ENCODE peak calls at places on chromosome 9, in nine cellular contexts. S is NCI-H82; F is COR-L47; N is NCI-H1417; U is lower leg skin; D is stimulated activated CD8-positive, alpha-beta memory T cell treated with anti-CD3 and anti-CD28 coated beads, Interleukin-4, amount 100 ng/mL, for 48 hours; Q is NCI-H2081 treated with DMSO at 0.1 percent for 48 hours; I is NCI-H510A; J is NCI-H1092 treated with DMSO at 0.1 percent for 48 hours. A is an unnamed sample.
A peak's percentile ranks its signal among the peaks of the same experiment; 100 is the strongest.

GRCh38 chr9:11457809-11458785 is 845.3 kb upstream of the PTPRD start:
- DNase-seq in S (peak; percentile 70), F (no peak), N (no peak), U (no peak), D (no peak), Q (no peak), I (no peak), J (peak; percentile 18), A (no peak)

GRCh38 chr9:104386425-104387069 is 117.5 kb upstream of the OR13F1 start:
- DNase-seq in S (peak; percentile 80), F (peak; percentile 21), N (peak; percentile 42), U (no peak), D (no peak), Q (peak; percentile 5), I (peak; percentile 25), J (peak; percentile 71), A (peak; percentile 25)

GRCh38 chr9:114431770-114432169 is 44.0 kb upstream of the AKNA start:
- DNase-seq in S (no peak), F (no peak), N (no peak), U (peak; percentile 31), D (no peak), Q (no peak), I (no peak), J (no peak), A (no peak)

GRCh38 chr9:5851445-5851844 is 18.5 kb upstream of the ERMP1 start:
- DNase-seq in S (no peak), F (no peak), N (no peak), U (no peak), D (peak; percentile 52), Q (no peak), I (no peak), J (no peak), A (no peak)

GRCh38 chr9:109098221-109098959 is 21.4 kb downstream of the TMEM245 start:
- DNase-seq in S (peak; percentile 8), F (peak; percentile 27), N (peak; percentile 9), U (no peak), D (no peak), Q (no peak), I (no peak), J (no peak), A (no peak)

GRCh38 chr9:107929439-107929838 is 439.9 kb upstream of the KLF4 start:
- DNase-seq in S (no peak), F (peak; percentile 62), N (no peak), U (peak; percentile 92), D (no peak), Q (peak; percentile 12), I (no peak), J (peak; percentile 26), A (no peak)

GRCh38 chr9:107351382-107352045 is 68.4 kb downstream of the RAD23B start:
- DNase-seq in S (no peak), F (no peak), N (no peak), U (no peak), D (no peak), Q (no peak), I (no peak), J (no peak), A (no peak)

GRCh38 chr9:89961616-89962341 is 357.0 kb downstream of the GADD45G start:
- DNase-seq in S (no peak), F (no peak), N (no peak), U (no peak), D (no peak), Q (no peak), I (no peak), J (no peak), A (no peak)

GRCh38 chr9:36207546-36208012 is 16.9 kb downstream of the CLTA start:
- DNase-seq in S (no peak), F (no peak), N (no peak), U (no peak), D (no peak), Q (no peak), I (no peak), J (no peak), A (no peak)

GRCh38 chr9:93601063-93601462 is 24.7 kb downstream of the PHF2 start:
- DNase-seq in S (no peak), F (no peak), N (no peak), U (peak; percentile 75), D (peak; percentile 20), Q (no peak), I (no peak), J (no peak), A (no peak)

GRCh38 chr9:63816742-63817621 is 1468.0 kb downstream of the FOXD4L5 start:
- DNase-seq in S (no peak), F (no peak), N (no peak), U (peak; percentile 96), D (peak; percentile 88), Q (no peak), I (no peak), J (no peak), A (no peak)

GRCh38 chr9:127629468-127630081 is 17.5 kb downstream of the STXBP1 start:
- DNase-seq in S (no peak), F (no peak), N (no peak), U (no peak), D (no peak), Q (no peak), I (no peak), J (no peak), A (no peak)

GRCh38 chr9:125524522-125524921 is 182.5 kb downstream of the MAPKAP1 start:
- DNase-seq in S (no peak), F (no peak), N (no peak), U (no peak), D (no peak), Q (no peak), I (no peak), J (no peak), A (no peak)

GRCh38 chr9:8429157-8429556 is 629.6 kb upstream of the DMAC1 start:
- DNase-seq in S (no peak), F (no peak), N (no peak), U (no peak), D (no peak), Q (no peak), I (no peak), J (no peak), A (no peak)

A was measured in NCI-H187 treated with DMSO at 0.1 percent for 48 hours.